ENCODE peak calls at places on chromosomes 4 and X, in eight cellular contexts. One of them, this sample, is unnamed.

GRCh38 chr4:65344278-65344825 is 325.9 kb downstream of the EPHA5 start:
- DNase-seq in glutamatergic neuron: no peak
- DNase-seq in upper lobe of right lung: no peak
- DNase-seq in AG04450: no peak
- DNase-seq in IMR-90: no peak
- DNase-seq in fibroblast of the aortic adventitia: peak
- DNase-seq in astrocyte of the spinal cord: peak
- DNase-seq in mesothelial cell of epicardium: no peak
- DNase-seq in this sample: no peak

GRCh38 chr4:153497988-153498967 is 32.1 kb downstream of the TMEM131L start:
- DNase-seq in glutamatergic neuron: no peak
- DNase-seq in upper lobe of right lung: no peak
- DNase-seq in AG04450: peak
- DNase-seq in IMR-90: peak
- DNase-seq in fibroblast of the aortic adventitia: peak
- DNase-seq in astrocyte of the spinal cord: peak
- DNase-seq in mesothelial cell of epicardium: no peak
- DNase-seq in this sample: no peak

GRCh38 chrX:15985937-15986336 is 131.3 kb upstream of the AP1S2 start:
- DNase-seq in glutamatergic neuron: no peak
- DNase-seq in upper lobe of right lung: no peak
- DNase-seq in AG04450: no peak
- DNase-seq in IMR-90: no peak
- DNase-seq in fibroblast of the aortic adventitia: no peak
- DNase-seq in astrocyte of the spinal cord: no peak
- DNase-seq in mesothelial cell of epicardium: no peak
- DNase-seq in this sample: no peak

GRCh38 chr4:117560329-117560728 is 474.0 kb upstream of the NDST3 start:
- DNase-seq in glutamatergic neuron: no peak
- DNase-seq in upper lobe of right lung: no peak
- DNase-seq in AG04450: peak
- DNase-seq in IMR-90: peak
- DNase-seq in fibroblast of the aortic adventitia: peak
- DNase-seq in astrocyte of the spinal cord: peak
- DNase-seq in mesothelial cell of epicardium: no peak
- DNase-seq in this sample: no peak

GRCh38 chr4:66357316-66357715 is 687.0 kb upstream of the EPHA5 start:
- DNase-seq in glutamatergic neuron: no peak
- DNase-seq in upper lobe of right lung: no peak
- DNase-seq in AG04450: no peak
- DNase-seq in IMR-90: peak
- DNase-seq in fibroblast of the aortic adventitia: peak
- DNase-seq in astrocyte of the spinal cord: peak
- DNase-seq in mesothelial cell of epicardium: no peak
- DNase-seq in this sample: no peak

GRCh38 chr4:81606796-81607550 is 135.3 kb upstream of the RASGEF1B start:
- DNase-seq in glutamatergic neuron: no peak
- DNase-seq in upper lobe of right lung: no peak
- DNase-seq in AG04450: no peak
- DNase-seq in IMR-90: no peak
- DNase-seq in fibroblast of the aortic adventitia: peak
- DNase-seq in astrocyte of the spinal cord: peak
- DNase-seq in mesothelial cell of epicardium: no peak
- DNase-seq in this sample: no peak

GRCh38 chrX:78104447-78105176 is 564 bp downstream of the PGK1 start:
- DNase-seq in glutamatergic neuron: peak
- DNase-seq in upper lobe of right lung: peak
- DNase-seq in AG04450: no peak
- DNase-seq in IMR-90: peak
- DNase-seq in fibroblast of the aortic adventitia: peak
- DNase-seq in astrocyte of the spinal cord: peak
- DNase-seq in mesothelial cell of epicardium: no peak
- DNase-seq in this sample: no peak

GRCh38 chr4:13547563-13548041 is 3.3 kb upstream of the NKX3-2 start:
- DNase-seq in glutamatergic neuron: no peak
- DNase-seq in upper lobe of right lung: no peak
- DNase-seq in AG04450: no peak
- DNase-seq in IMR-90: no peak
- DNase-seq in fibroblast of the aortic adventitia: no peak
- DNase-seq in astrocyte of the spinal cord: no peak
- DNase-seq in mesothelial cell of epicardium: no peak
- DNase-seq in this sample: no peak

GRCh38 chr4:140249351-140249750 is 95.4 kb upstream of the MAML3 start:
- DNase-seq in glutamatergic neuron: no peak
- DNase-seq in upper lobe of right lung: no peak
- DNase-seq in AG04450: no peak
- DNase-seq in IMR-90: peak
- DNase-seq in fibroblast of the aortic adventitia: peak
- DNase-seq in astrocyte of the spinal cord: peak
- DNase-seq in mesothelial cell of epicardium: no peak
- DNase-seq in this sample: no peak

GRCh38 chr4:15737255-15737654 is 34.4 kb downstream of the BST1 start:
- DNase-seq in glutamatergic neuron: no peak
- DNase-seq in upper lobe of right lung: no peak
- DNase-seq in AG04450: no peak
- DNase-seq in IMR-90: no peak
- DNase-seq in fibroblast of the aortic adventitia: no peak
- DNase-seq in astrocyte of the spinal cord: no peak
- DNase-seq in mesothelial cell of epicardium: no peak
- DNase-seq in this sample: no peak

GRCh38 chrX:13147758-13148157 is 103.3 kb upstream of the FAM9C start:
- DNase-seq in glutamatergic neuron: no peak
- DNase-seq in upper lobe of right lung: no peak
- DNase-seq in AG04450: no peak
- DNase-seq in IMR-90: peak
- DNase-seq in fibroblast of the aortic adventitia: no peak
- DNase-seq in astrocyte of the spinal cord: no peak
- DNase-seq in mesothelial cell of epicardium: no peak
- DNase-seq in this sample: no peak

GRCh38 chr4:26878729-26879415 is 18.2 kb downstream of the STIM2 start:
- DNase-seq in glutamatergic neuron: no peak
- DNase-seq in upper lobe of right lung: no peak
- DNase-seq in AG04450: no peak
- DNase-seq in IMR-90: peak
- DNase-seq in fibroblast of the aortic adventitia: peak
- DNase-seq in astrocyte of the spinal cord: peak
- DNase-seq in mesothelial cell of epicardium: no peak
- DNase-seq in this sample: no peak

GRCh38 chr4:72744103-72744725 is 175.2 kb upstream of the ADAMTS3 start:
- DNase-seq in glutamatergic neuron: no peak
- DNase-seq in upper lobe of right lung: no peak
- DNase-seq in AG04450: no peak
- DNase-seq in IMR-90: no peak
- DNase-seq in fibroblast of the aortic adventitia: peak
- DNase-seq in astrocyte of the spinal cord: peak
- DNase-seq in mesothelial cell of epicardium: no peak
- DNase-seq in this sample: no peak

GRCh38 chrX:118756111-118756510 is 28.7 kb downstream of the IL13RA1 start:
- DNase-seq in glutamatergic neuron: no peak
- DNase-seq in upper lobe of right lung: no peak
- DNase-seq in AG04450: no peak
- DNase-seq in IMR-90: no peak
- DNase-seq in fibroblast of the aortic adventitia: peak
- DNase-seq in astrocyte of the spinal cord: no peak
- DNase-seq in mesothelial cell of epicardium: no peak
- DNase-seq in this sample: no peak

GRCh38 chrX:118755633-118756032 is 28.2 kb downstream of the IL13RA1 start:
- DNase-seq in glutamatergic neuron: no peak
- DNase-seq in upper lobe of right lung: no peak
- DNase-seq in AG04450: no peak
- DNase-seq in IMR-90: no peak
- DNase-seq in fibroblast of the aortic adventitia: peak
- DNase-seq in astrocyte of the spinal cord: no peak
- DNase-seq in mesothelial cell of epicardium: no peak
- DNase-seq in this sample: no peak

DNA sequence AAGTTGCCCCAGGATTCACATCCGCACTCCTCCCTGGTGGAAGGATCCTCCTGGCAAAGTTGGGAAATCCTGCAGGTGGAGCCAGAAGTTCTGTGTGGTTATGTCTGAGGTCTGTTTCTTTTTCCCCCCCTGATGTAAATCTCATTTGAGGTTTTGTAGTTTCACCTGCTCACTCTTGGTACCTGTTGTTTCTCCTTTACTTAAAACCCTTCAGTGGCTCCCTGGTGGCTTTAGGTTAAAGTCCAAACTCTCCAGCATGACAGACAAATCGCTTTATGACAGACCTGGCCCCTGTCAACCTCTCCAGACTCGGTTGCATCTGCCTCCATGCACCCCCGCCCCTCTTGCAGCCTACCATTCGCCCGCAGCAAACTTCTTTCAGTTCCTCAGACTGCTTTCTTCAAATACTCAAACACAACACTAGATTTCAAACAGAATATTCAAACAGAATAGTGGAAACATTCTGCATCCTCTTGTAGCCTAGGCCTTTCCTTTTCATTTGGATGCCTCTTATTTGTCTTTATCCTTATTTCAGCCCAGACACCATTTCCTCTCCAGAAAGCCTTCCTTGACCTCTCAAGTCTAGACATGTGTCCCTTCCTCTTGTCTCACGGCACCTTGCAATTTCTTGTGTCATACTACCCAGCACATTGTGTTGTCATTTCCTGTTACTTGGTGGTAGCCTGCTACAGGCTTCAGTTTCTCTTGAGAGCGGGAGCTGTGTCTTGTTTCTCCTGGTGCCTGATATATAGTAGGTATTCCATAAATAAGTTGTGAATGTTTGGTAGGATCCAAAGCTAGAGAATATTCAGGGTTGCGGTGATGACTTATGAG is 24.8 kb downstream of the IL13RA1 start:
- DNase-seq in glutamatergic neuron: no peak
- DNase-seq in upper lobe of right lung: no peak
- DNase-seq in AG04450: no peak
- DNase-seq in IMR-90: no peak
- DNase-seq in fibroblast of the aortic adventitia: no peak
- DNase-seq in astrocyte of the spinal cord: no peak
- DNase-seq in mesothelial cell of epicardium: no peak
- DNase-seq in this sample: no peak
- TF ChIP-seq CTCF in glutamatergic neuron: no peak
- TF ChIP-seq CTCF in upper lobe of right lung: no peak
- TF ChIP-seq CTCF in AG04450: no peak
- TF ChIP-seq CTCF in IMR-90: no peak
- TF ChIP-seq CTCF in fibroblast of the aortic adventitia: no peak
- TF ChIP-seq CTCF in astrocyte of the spinal cord: no peak
- TF ChIP-seq CTCF in mesothelial cell of epicardium: no peak
- TF ChIP-seq CTCF in this sample: no peak

GRCh38 chr4:76105652-76106051 is 31.1 kb downstream of the ART3 start:
- DNase-seq in glutamatergic neuron: no peak
- DNase-seq in upper lobe of right lung: no peak
- DNase-seq in AG04450: no peak
- DNase-seq in IMR-90: no peak
- DNase-seq in fibroblast of the aortic adventitia: no peak
- DNase-seq in astrocyte of the spinal cord: no peak
- DNase-seq in mesothelial cell of epicardium: no peak
- DNase-seq in this sample: no peak

GRCh38 chr4:76106442-76106841 is 31.9 kb downstream of the ART3 start:
- DNase-seq in glutamatergic neuron: no peak
- DNase-seq in upper lobe of right lung: no peak
- DNase-seq in AG04450: no peak
- DNase-seq in IMR-90: no peak
- DNase-seq in fibroblast of the aortic adventitia: no peak
- DNase-seq in astrocyte of the spinal cord: no peak
- DNase-seq in mesothelial cell of epicardium: no peak
- DNase-seq in this sample: no peak

GRCh38 chr4:76108467-76109181 is 34.1 kb downstream of the ART3 start:
- DNase-seq in glutamatergic neuron: no peak
- DNase-seq in upper lobe of right lung: no peak
- DNase-seq in AG04450: no peak
- DNase-seq in IMR-90: no peak
- DNase-seq in fibroblast of the aortic adventitia: no peak
- DNase-seq in astrocyte of the spinal cord: no peak
- DNase-seq in mesothelial cell of epicardium: no peak
- DNase-seq in this sample: no peak
- TF ChIP-seq CTCF in glutamatergic neuron: no peak
- TF ChIP-seq CTCF in upper lobe of right lung: no peak
- TF ChIP-seq CTCF in AG04450: no peak
- TF ChIP-seq CTCF in IMR-90: no peak
- TF ChIP-seq CTCF in fibroblast of the aortic adventitia: no peak
- TF ChIP-seq CTCF in astrocyte of the spinal cord: no peak
- TF ChIP-seq CTCF in mesothelial cell of epicardium: no peak
- TF ChIP-seq CTCF in this sample: no peak

GRCh38 chr4:53929955-53930798 is 134.2 kb downstream of the CHIC2 start:
- DNase-seq in glutamatergic neuron: peak
- DNase-seq in upper lobe of right lung: no peak
- DNase-seq in AG04450: peak
- DNase-seq in IMR-90: peak
- DNase-seq in fibroblast of the aortic adventitia: peak
- DNase-seq in astrocyte of the spinal cord: peak
- DNase-seq in mesothelial cell of epicardium: no peak
- DNase-seq in this sample: peak
- TF ChIP-seq CTCF in glutamatergic neuron: peak
- TF ChIP-seq CTCF in upper lobe of right lung: peak
- TF ChIP-seq CTCF in AG04450: peak
- TF ChIP-seq CTCF in IMR-90: peak
- TF ChIP-seq CTCF in fibroblast of the aortic adventitia: peak
- TF ChIP-seq CTCF in astrocyte of the spinal cord: peak
- TF ChIP-seq CTCF in mesothelial cell of epicardium: peak
- TF ChIP-seq CTCF in this sample: peak

GRCh38 chr4:109998867-109999303 is 86.2 kb downstream of the EGF start:
- DNase-seq in glutamatergic neuron: no peak
- DNase-seq in upper lobe of right lung: no peak
- DNase-seq in AG04450: peak
- DNase-seq in IMR-90: peak
- DNase-seq in fibroblast of the aortic adventitia: peak
- DNase-seq in astrocyte of the spinal cord: peak
- DNase-seq in mesothelial cell of epicardium: no peak
- DNase-seq in this sample: no peak
- TF ChIP-seq CTCF in glutamatergic neuron: peak
- TF ChIP-seq CTCF in upper lobe of right lung: peak
- TF ChIP-seq CTCF in AG04450: peak
- TF ChIP-seq CTCF in IMR-90: peak
- TF ChIP-seq CTCF in fibroblast of the aortic adventitia: peak
- TF ChIP-seq CTCF in astrocyte of the spinal cord: peak
- TF ChIP-seq CTCF in mesothelial cell of epicardium: peak
- TF ChIP-seq CTCF in this sample: peak

GRCh38 chr4:56690393-56690971 is 9.4 kb upstream of the HOPX start:
- DNase-seq in glutamatergic neuron: no peak
- DNase-seq in upper lobe of right lung: no peak
- DNase-seq in AG04450: no peak
- DNase-seq in IMR-90: no peak
- DNase-seq in fibroblast of the aortic adventitia: no peak
- DNase-seq in astrocyte of the spinal cord: no peak
- DNase-seq in mesothelial cell of epicardium: no peak
- DNase-seq in this sample: no peak
- TF ChIP-seq CTCF in glutamatergic neuron: no peak
- TF ChIP-seq CTCF in upper lobe of right lung: no peak
- TF ChIP-seq CTCF in AG04450: peak
- TF ChIP-seq CTCF in IMR-90: no peak
- TF ChIP-seq CTCF in fibroblast of the aortic adventitia: no peak
- TF ChIP-seq CTCF in astrocyte of the spinal cord: peak
- TF ChIP-seq CTCF in mesothelial cell of epicardium: no peak
- TF ChIP-seq CTCF in this sample: no peak

DNA sequence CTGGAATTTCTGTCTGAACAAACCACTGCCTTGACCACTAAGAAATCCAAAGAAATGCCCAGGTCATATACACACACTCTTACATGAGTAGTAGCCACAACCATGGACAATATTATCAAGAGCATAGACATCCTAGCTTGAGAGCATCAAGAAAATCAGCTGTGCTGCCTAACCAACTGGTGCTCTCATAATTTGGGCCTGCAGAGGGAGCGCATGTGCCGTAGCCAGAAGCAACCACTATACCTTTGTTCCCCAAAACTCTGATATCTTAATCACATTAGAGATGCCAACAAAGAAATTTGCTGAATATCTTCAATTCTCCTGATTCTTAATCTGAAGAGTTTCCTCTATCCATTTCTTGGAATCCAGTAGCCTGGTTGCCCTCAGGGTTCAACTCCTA is 163.6 kb downstream of the ZNF674 start:
- DNase-seq in glutamatergic neuron: peak
- DNase-seq in upper lobe of right lung: no peak
- DNase-seq in AG04450: no peak
- DNase-seq in IMR-90: peak
- DNase-seq in fibroblast of the aortic adventitia: peak
- DNase-seq in astrocyte of the spinal cord: no peak
- DNase-seq in mesothelial cell of epicardium: no peak
- DNase-seq in this sample: no peak
- TF ChIP-seq CTCF in glutamatergic neuron: peak
- TF ChIP-seq CTCF in upper lobe of right lung: peak
- TF ChIP-seq CTCF in AG04450: peak
- TF ChIP-seq CTCF in IMR-90: peak
- TF ChIP-seq CTCF in fibroblast of the aortic adventitia: peak
- TF ChIP-seq CTCF in astrocyte of the spinal cord: peak
- TF ChIP-seq CTCF in mesothelial cell of epicardium: no peak
- TF ChIP-seq CTCF in this sample: peak

This sample was measured in AG09319.